ENCODE peak calls at places on chromosome 19, in eight cellular contexts. One of them, this sample, is unnamed.

GRCh38 chr19:13262450-13262849 is 112.2 kb downstream of the IER2 start:
- DNase-seq in suprapubic skin: no peak
- DNase-seq in hepatocyte: peak
- DNase-seq in HFF-Myc: peak
- DNase-seq in psoas muscle: no peak
- DNase-seq in kidney epithelial cell: peak
- DNase-seq in pancreas: no peak
- DNase-seq in AG09319: no peak
- DNase-seq in this sample: no peak

GRCh38 chr19:29837448-29837961 is 25.7 kb downstream of the CCNE1 start:
- DNase-seq in suprapubic skin: peak
- DNase-seq in hepatocyte: no peak
- DNase-seq in HFF-Myc: no peak
- DNase-seq in psoas muscle: peak
- DNase-seq in kidney epithelial cell: no peak
- DNase-seq in pancreas: no peak
- DNase-seq in AG09319: no peak
- DNase-seq in this sample: no peak

GRCh38 chr19:17775245-17775927 is 19.6 kb upstream of the B3GNT3 start:
- DNase-seq in suprapubic skin: no peak
- DNase-seq in hepatocyte: peak
- DNase-seq in HFF-Myc: no peak
- DNase-seq in psoas muscle: no peak
- DNase-seq in kidney epithelial cell: no peak
- DNase-seq in pancreas: no peak
- DNase-seq in AG09319: no peak
- DNase-seq in this sample: no peak

GRCh38 chr19:4215807-4216206 is 13.5 kb upstream of the EBI3 start:
- DNase-seq in suprapubic skin: no peak
- DNase-seq in hepatocyte: no peak
- DNase-seq in HFF-Myc: no peak
- DNase-seq in psoas muscle: no peak
- DNase-seq in kidney epithelial cell: no peak
- DNase-seq in pancreas: no peak
- DNase-seq in AG09319: no peak
- DNase-seq in this sample: no peak

GRCh38 chr19:29413435-29413834 is 112.4 kb upstream of the VSTM2B start:
- DNase-seq in suprapubic skin: no peak
- DNase-seq in hepatocyte: no peak
- DNase-seq in HFF-Myc: no peak
- DNase-seq in psoas muscle: no peak
- DNase-seq in kidney epithelial cell: no peak
- DNase-seq in pancreas: no peak
- DNase-seq in AG09319: no peak
- DNase-seq in this sample: no peak

GRCh38 chr19:12847159-12848139 is 9.1 kb downstream of the MAST1 start:
- DNase-seq in suprapubic skin: peak
- DNase-seq in hepatocyte: peak
- DNase-seq in HFF-Myc: peak
- DNase-seq in psoas muscle: peak
- DNase-seq in kidney epithelial cell: peak
- DNase-seq in pancreas: peak
- DNase-seq in AG09319: peak
- DNase-seq in this sample: peak

GRCh38 chr19:6833166-6833790 is 54.1 kb upstream of the ADGRE1 start:
- DNase-seq in suprapubic skin: peak
- DNase-seq in hepatocyte: no peak
- DNase-seq in HFF-Myc: no peak
- DNase-seq in psoas muscle: no peak
- DNase-seq in kidney epithelial cell: no peak
- DNase-seq in pancreas: no peak
- DNase-seq in AG09319: no peak
- DNase-seq in this sample: no peak

GRCh38 chr19:13038306-13039210 is 43.3 kb downstream of the NFIX start:
- DNase-seq in suprapubic skin: no peak
- DNase-seq in hepatocyte: no peak
- DNase-seq in HFF-Myc: no peak
- DNase-seq in psoas muscle: no peak
- DNase-seq in kidney epithelial cell: no peak
- DNase-seq in pancreas: no peak
- DNase-seq in AG09319: no peak
- DNase-seq in this sample: no peak

GRCh38 chr19:3481241-3482090 is 1.1 kb upstream of the SMIM24 start:
- DNase-seq in suprapubic skin: no peak
- DNase-seq in hepatocyte: peak
- DNase-seq in HFF-Myc: no peak
- DNase-seq in psoas muscle: no peak
- DNase-seq in kidney epithelial cell: no peak
- DNase-seq in pancreas: no peak
- DNase-seq in AG09319: no peak
- DNase-seq in this sample: no peak

GRCh38 chr19:49929611-49930482 is 543 bp upstream of the NUP62 start:
- DNase-seq in suprapubic skin: peak
- DNase-seq in hepatocyte: peak
- DNase-seq in HFF-Myc: peak
- DNase-seq in psoas muscle: peak
- DNase-seq in kidney epithelial cell: peak
- DNase-seq in pancreas: peak
- DNase-seq in AG09319: peak
- DNase-seq in this sample: peak

GRCh38 chr19:48818234-48818823 is 7.5 kb upstream of the BCAT2 start:
- DNase-seq in suprapubic skin: no peak
- DNase-seq in hepatocyte: peak
- DNase-seq in HFF-Myc: no peak
- DNase-seq in psoas muscle: no peak
- DNase-seq in kidney epithelial cell: no peak
- DNase-seq in pancreas: peak
- DNase-seq in AG09319: no peak
- DNase-seq in this sample: no peak

GRCh38 chr19:18157465-18158063 is 4.6 kb downstream of the PIK3R2 start:
- DNase-seq in suprapubic skin: no peak
- DNase-seq in hepatocyte: peak
- DNase-seq in HFF-Myc: no peak
- DNase-seq in psoas muscle: no peak
- DNase-seq in kidney epithelial cell: no peak
- DNase-seq in pancreas: peak
- DNase-seq in AG09319: no peak
- DNase-seq in this sample: no peak

GRCh38 chr19:38666662-38667448 is 19.4 kb downstream of the ACTN4 start:
- DNase-seq in suprapubic skin: no peak
- DNase-seq in hepatocyte: peak
- DNase-seq in HFF-Myc: no peak
- DNase-seq in psoas muscle: peak
- DNase-seq in kidney epithelial cell: no peak
- DNase-seq in pancreas: peak
- DNase-seq in AG09319: no peak
- DNase-seq in this sample: no peak

GRCh38 chr19:58328999-58329398 is 2.2 kb downstream of the ZSCAN22 start:
- DNase-seq in suprapubic skin: no peak
- DNase-seq in hepatocyte: no peak
- DNase-seq in HFF-Myc: no peak
- DNase-seq in psoas muscle: no peak
- DNase-seq in kidney epithelial cell: no peak
- DNase-seq in pancreas: no peak
- DNase-seq in AG09319: no peak
- DNase-seq in this sample: no peak

GRCh38 chr19:43594710-43595604 is 977 bp downstream of the IRGQ start:
- DNase-seq in suprapubic skin: peak
- DNase-seq in hepatocyte: peak
- DNase-seq in HFF-Myc: no peak
- DNase-seq in psoas muscle: peak
- DNase-seq in kidney epithelial cell: peak
- DNase-seq in pancreas: peak
- DNase-seq in AG09319: peak
- DNase-seq in this sample: no peak

GRCh38 chr19:2110822-2111221 is 14.1 kb downstream of the IZUMO4 start:
- DNase-seq in suprapubic skin: no peak
- DNase-seq in hepatocyte: no peak
- DNase-seq in HFF-Myc: no peak
- DNase-seq in psoas muscle: no peak
- DNase-seq in kidney epithelial cell: no peak
- DNase-seq in pancreas: no peak
- DNase-seq in AG09319: no peak
- DNase-seq in this sample: no peak
- TF ChIP-seq CTCF in suprapubic skin: no peak
- TF ChIP-seq CTCF in hepatocyte: no peak
- TF ChIP-seq CTCF in HFF-Myc: peak
- TF ChIP-seq CTCF in psoas muscle: no peak
- TF ChIP-seq CTCF in kidney epithelial cell: peak
- TF ChIP-seq CTCF in pancreas: no peak
- TF ChIP-seq CTCF in AG09319: no peak
- TF ChIP-seq CTCF in this sample: no peak

DNA sequence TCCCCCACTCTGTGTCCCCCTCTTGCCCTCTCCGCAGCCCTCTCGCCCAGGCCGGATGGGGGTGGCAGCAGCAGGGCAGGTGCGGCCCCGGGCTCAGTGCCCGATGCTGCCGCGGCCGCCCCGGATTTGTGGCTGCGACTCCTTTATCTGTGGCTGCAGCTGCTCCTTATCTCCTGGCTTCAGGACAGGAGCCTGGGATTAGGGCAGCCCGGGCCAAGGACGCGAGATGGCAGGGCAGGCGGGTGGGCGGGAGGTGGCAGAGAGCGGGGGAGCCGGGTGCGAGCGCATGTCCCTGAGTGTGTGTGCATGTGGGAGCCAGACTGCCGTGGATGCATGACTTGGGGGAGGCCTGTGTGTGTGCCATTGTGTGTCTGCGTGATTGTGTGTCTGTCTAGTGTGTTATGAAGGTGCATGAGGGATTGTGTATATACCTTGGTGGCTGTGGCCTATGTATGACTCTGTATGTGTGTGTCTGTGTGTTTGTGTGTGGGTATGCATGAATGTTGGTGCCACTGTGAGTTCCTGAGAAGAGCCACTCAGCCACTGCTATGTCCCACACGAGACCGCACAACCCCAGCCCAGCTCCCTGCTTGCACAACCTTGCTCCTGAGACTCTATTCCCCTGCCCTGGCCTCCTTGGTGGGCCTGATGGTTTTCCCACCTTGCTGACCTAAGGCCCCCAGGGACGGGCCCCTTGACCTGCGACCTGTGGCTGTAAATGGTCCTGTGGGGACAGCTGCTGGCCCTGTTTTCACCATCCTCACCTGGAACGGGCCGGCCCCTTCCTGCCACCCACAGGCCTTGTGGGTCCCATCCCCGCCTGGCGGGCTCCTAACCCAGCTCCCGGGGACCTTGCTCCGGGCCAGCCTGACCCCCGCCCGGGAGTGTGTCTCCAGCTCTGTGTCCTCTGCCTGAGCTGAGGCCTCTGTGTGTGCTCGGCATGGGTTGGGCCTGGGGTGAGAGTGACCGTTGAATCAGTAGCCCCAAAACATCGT is 5.3 kb upstream of the NRTN start:
- DNase-seq in suprapubic skin: no peak
- DNase-seq in hepatocyte: peak
- DNase-seq in HFF-Myc: no peak
- DNase-seq in psoas muscle: no peak
- DNase-seq in kidney epithelial cell: no peak
- DNase-seq in pancreas: peak
- DNase-seq in AG09319: no peak
- DNase-seq in this sample: peak
- TF ChIP-seq CTCF in suprapubic skin: no peak
- TF ChIP-seq CTCF in hepatocyte: no peak
- TF ChIP-seq CTCF in HFF-Myc: no peak
- TF ChIP-seq CTCF in psoas muscle: no peak
- TF ChIP-seq CTCF in kidney epithelial cell: no peak
- TF ChIP-seq CTCF in pancreas: no peak
- TF ChIP-seq CTCF in AG09319: no peak
- TF ChIP-seq CTCF in this sample: no peak

GRCh38 chr19:8630796-8631424 is 477 bp downstream of the NFILZ start:
- DNase-seq in suprapubic skin: no peak
- DNase-seq in hepatocyte: no peak
- DNase-seq in HFF-Myc: no peak
- DNase-seq in psoas muscle: no peak
- DNase-seq in kidney epithelial cell: no peak
- DNase-seq in pancreas: no peak
- DNase-seq in AG09319: no peak
- DNase-seq in this sample: no peak
- TF ChIP-seq CTCF in suprapubic skin: no peak
- TF ChIP-seq CTCF in hepatocyte: no peak
- TF ChIP-seq CTCF in HFF-Myc: no peak
- TF ChIP-seq CTCF in psoas muscle: no peak
- TF ChIP-seq CTCF in kidney epithelial cell: no peak
- TF ChIP-seq CTCF in pancreas: no peak
- TF ChIP-seq CTCF in AG09319: no peak
- TF ChIP-seq CTCF in this sample: no peak

GRCh38 chr19:35080613-35081170 is 34.9 kb upstream of the FXYD3 start:
- DNase-seq in suprapubic skin: no peak
- DNase-seq in hepatocyte: no peak
- DNase-seq in HFF-Myc: no peak
- DNase-seq in psoas muscle: no peak
- DNase-seq in kidney epithelial cell: no peak
- DNase-seq in pancreas: no peak
- DNase-seq in AG09319: no peak
- DNase-seq in this sample: no peak
- TF ChIP-seq CTCF in suprapubic skin: no peak
- TF ChIP-seq CTCF in hepatocyte: no peak
- TF ChIP-seq CTCF in HFF-Myc: no peak
- TF ChIP-seq CTCF in psoas muscle: no peak
- TF ChIP-seq CTCF in kidney epithelial cell: no peak
- TF ChIP-seq CTCF in pancreas: no peak
- TF ChIP-seq CTCF in AG09319: no peak
- TF ChIP-seq CTCF in this sample: no peak

GRCh38 chr19:31262673-31263308 is 86.4 kb downstream of the TSHZ3 start:
- DNase-seq in suprapubic skin: no peak
- DNase-seq in hepatocyte: no peak
- DNase-seq in HFF-Myc: no peak
- DNase-seq in psoas muscle: no peak
- DNase-seq in kidney epithelial cell: no peak
- DNase-seq in pancreas: no peak
- DNase-seq in AG09319: no peak
- DNase-seq in this sample: no peak

GRCh38 chr19:31264379-31264778 is 84.9 kb downstream of the TSHZ3 start:
- DNase-seq in suprapubic skin: peak
- DNase-seq in hepatocyte: no peak
- DNase-seq in HFF-Myc: no peak
- DNase-seq in psoas muscle: no peak
- DNase-seq in kidney epithelial cell: no peak
- DNase-seq in pancreas: no peak
- DNase-seq in AG09319: no peak
- DNase-seq in this sample: no peak

GRCh38 chr19:31261651-31262331 is 87.4 kb downstream of the TSHZ3 start:
- DNase-seq in suprapubic skin: no peak
- DNase-seq in hepatocyte: no peak
- DNase-seq in HFF-Myc: no peak
- DNase-seq in psoas muscle: no peak
- DNase-seq in kidney epithelial cell: no peak
- DNase-seq in pancreas: no peak
- DNase-seq in AG09319: no peak
- DNase-seq in this sample: no peak

GRCh38 chr19:31261019-31261595 is 88.1 kb downstream of the TSHZ3 start:
- DNase-seq in suprapubic skin: no peak
- DNase-seq in hepatocyte: no peak
- DNase-seq in HFF-Myc: no peak
- DNase-seq in psoas muscle: no peak
- DNase-seq in kidney epithelial cell: no peak
- DNase-seq in pancreas: no peak
- DNase-seq in AG09319: no peak
- DNase-seq in this sample: no peak

GRCh38 chr19:31263317-31263716 is 85.9 kb downstream of the TSHZ3 start:
- DNase-seq in suprapubic skin: no peak
- DNase-seq in hepatocyte: no peak
- DNase-seq in HFF-Myc: no peak
- DNase-seq in psoas muscle: no peak
- DNase-seq in kidney epithelial cell: no peak
- DNase-seq in pancreas: no peak
- DNase-seq in AG09319: no peak
- DNase-seq in this sample: no peak
- TF ChIP-seq CTCF in suprapubic skin: no peak
- TF ChIP-seq CTCF in hepatocyte: no peak
- TF ChIP-seq CTCF in HFF-Myc: no peak
- TF ChIP-seq CTCF in psoas muscle: no peak
- TF ChIP-seq CTCF in kidney epithelial cell: no peak
- TF ChIP-seq CTCF in pancreas: no peak
- TF ChIP-seq CTCF in AG09319: no peak
- TF ChIP-seq CTCF in this sample: no peak